ENCODE peak calls at places on chromosomes 6 and 20, in seven cellular contexts. Q, W, F, D, Y, H and G are unnamed samples.

GRCh38 chr6:129576456-129576855 is 133.5 kb downstream of the ARHGAP18 start:
- DNase-seq in Y (no peak), W (no peak), D (no peak), H (no peak), Q (no peak), F (no peak), G (no peak)

GRCh38 chr6:5541751-5542432 is 280.6 kb downstream of the FARS2 start:
- DNase-seq in W (no peak), H (no peak), F (no peak), D (peak; percentile 55), Q (no peak), Y (no peak), G (no peak)

GRCh38 chr20:31721408-31722332 is 998 bp downstream of the BCL2L1 start:
- DNase-seq in F (no peak), W (peak; percentile 53), Q (peak; percentile 43), H (peak; percentile 34), Y (no peak), D (no peak), G (no peak)

GRCh38 chr6:75368151-75368779 is 83.7 kb upstream of the TMEM30A start:
- DNase-seq in F (no peak), W (peak; percentile 58), D (peak; percentile 51), H (no peak), Q (peak; percentile 36), Y (no peak), G (no peak)

GRCh38 chr6:50271266-50271665 is 221.5 kb upstream of the DEFB112 start:
- DNase-seq in Q (no peak), F (no peak), D (peak; percentile 20), W (no peak), Y (no peak), H (no peak), G (no peak)

GRCh38 chr6:169932491-169932890 is 181.1 kb downstream of the ERMARD start:
- DNase-seq in Y (no peak), F (no peak), D (no peak), H (no peak), W (no peak), Q (no peak), G (no peak)

GRCh38 chr20:41173161-41173721 is 35.9 kb downstream of the PLCG1 start:
- DNase-seq in D (peak; percentile 78), Q (peak; percentile 82), F (no peak), Y (peak; percentile 72), W (peak; percentile 80), H (peak; percentile 88), G (no peak)

GRCh38 chr6:39207421-39208232 is 21.6 kb downstream of the KCNK5 start:
- DNase-seq in D (no peak), Y (no peak), H (no peak), Q (no peak), F (no peak), W (no peak), G (no peak)

GRCh38 chr6:65149841-65150240 is 557.2 kb downstream of the EYS start:
- DNase-seq in Y (no peak), F (no peak), H (no peak), W (no peak), Q (no peak), D (no peak), G (no peak)

GRCh38 chr6:3956054-3956453 is 106.9 kb downstream of the FAM50B start:
- DNase-seq in F (no peak), H (no peak), W (no peak), Q (no peak), Y (no peak), D (no peak), G (no peak)

GRCh38 chr6:112337209-112337638 is 9.9 kb upstream of the RFPL4B start:
- DNase-seq in W (no peak), D (peak; percentile 84), Q (peak; percentile 53), F (no peak), Y (peak; percentile 52), H (peak; percentile 31), G (no peak)

DNA sequence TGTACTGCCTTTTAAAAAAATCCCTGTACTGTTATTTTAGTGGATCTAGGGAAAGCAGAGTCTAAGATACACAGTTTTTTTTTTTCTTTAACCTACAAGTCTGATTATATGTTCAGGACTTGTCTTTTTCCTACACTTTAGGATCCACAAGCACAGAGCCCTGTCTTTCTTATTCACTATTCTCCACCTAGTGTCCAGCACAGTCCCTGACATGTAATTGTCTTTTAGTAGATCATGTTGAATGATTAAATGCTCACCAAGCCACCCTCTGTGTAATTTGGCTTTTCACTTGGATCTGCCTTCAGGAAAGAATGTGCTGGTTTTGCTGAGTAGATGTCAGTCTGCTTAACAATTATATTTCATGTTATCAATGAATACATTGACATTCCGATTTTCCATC is 35.8 kb upstream of the YWHAB start:
- DNase-seq in Y (no peak), D (no peak), Q (no peak), W (no peak), H (no peak), F (no peak), G (no peak)
- TF ChIP-seq CTCF in Y (no peak), D (no peak), Q (no peak), W (no peak), H (no peak), F (peak; percentile 23), G (no peak)

DNA sequence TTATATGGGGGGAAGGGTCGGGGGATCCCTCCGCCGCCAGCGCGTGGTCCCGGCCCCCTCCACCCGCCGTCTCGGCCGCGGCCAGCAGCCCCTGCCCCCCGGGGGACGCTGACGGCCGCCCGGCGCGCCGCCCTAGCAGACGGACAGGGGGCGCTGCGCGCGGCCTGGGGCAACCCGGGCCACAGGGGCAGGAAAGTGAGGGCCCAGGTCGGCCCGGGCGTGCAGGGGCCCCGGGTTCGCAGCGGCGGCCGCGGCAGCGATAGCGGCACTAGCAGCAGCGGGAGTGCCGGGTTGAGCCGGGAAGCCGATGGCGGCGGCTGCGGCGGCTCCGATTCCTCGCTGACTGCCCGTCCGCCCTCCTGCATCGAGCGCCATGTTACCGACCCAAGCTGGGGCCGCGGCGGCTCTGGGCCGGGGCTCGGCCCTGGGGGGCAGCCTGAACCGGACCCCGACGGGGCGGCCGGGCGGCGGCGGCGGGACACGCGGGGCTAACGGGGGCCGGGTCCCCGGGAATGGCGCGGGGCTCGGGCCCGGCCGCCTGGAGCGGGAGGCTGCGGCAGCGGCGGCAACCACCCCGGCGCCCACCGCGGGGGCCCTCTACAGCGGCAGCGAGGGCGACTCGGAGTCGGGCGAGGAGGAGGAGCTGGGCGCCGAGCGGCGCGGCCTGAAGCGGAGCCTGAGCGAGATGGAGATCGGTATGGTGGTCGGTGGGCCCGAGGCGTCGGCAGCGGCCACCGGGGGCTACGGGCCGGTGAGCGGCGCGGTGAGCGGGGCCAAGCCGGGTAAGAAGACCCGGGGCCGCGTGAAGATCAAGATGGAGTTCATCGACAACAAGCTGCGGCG is 436 bp downstream of the SRF start:
- DNase-seq in H (peak; percentile 37), Q (no peak), Y (no peak), D (no peak), W (no peak), F (no peak), G (no peak)
- TF ChIP-seq CTCF in H (peak; percentile 76), Q (no peak), Y (peak; percentile 42), D (peak; percentile 24), W (peak; percentile 64), F (peak; percentile 88), G (peak; percentile 82)

GRCh38 chr20:38345643-38346042 is 639 bp upstream of the LBP start:
- DNase-seq in F (no peak), W (no peak), D (no peak), Y (no peak), H (no peak), Q (no peak), G (no peak)

GRCh38 chr20:38342196-38342595 is 4.1 kb upstream of the LBP start:
- DNase-seq in Y (no peak), W (no peak), F (no peak), D (no peak), H (no peak), Q (no peak), G (no peak)

GRCh38 chr20:38343798-38344701 is 2.2 kb upstream of the LBP start:
- DNase-seq in Q (no peak), D (no peak), Y (no peak), F (no peak), W (no peak), H (no peak), G (no peak)

GRCh38 chr20:38342716-38343106 is 3.6 kb upstream of the LBP start:
- DNase-seq in Q (no peak), W (no peak), H (no peak), Y (no peak), D (no peak), F (no peak), G (no peak)

GRCh38 chr20:38343107-38343797 is 3.0 kb upstream of the LBP start:
- DNase-seq in W (no peak), H (peak; percentile 43), Y (peak; percentile 18), Q (peak; percentile 65), D (peak; percentile 61), F (no peak), G (no peak)
- TF ChIP-seq CTCF in W (no peak), H (no peak), Y (no peak), Q (no peak), D (no peak), F (no peak), G (no peak)

DNA sequence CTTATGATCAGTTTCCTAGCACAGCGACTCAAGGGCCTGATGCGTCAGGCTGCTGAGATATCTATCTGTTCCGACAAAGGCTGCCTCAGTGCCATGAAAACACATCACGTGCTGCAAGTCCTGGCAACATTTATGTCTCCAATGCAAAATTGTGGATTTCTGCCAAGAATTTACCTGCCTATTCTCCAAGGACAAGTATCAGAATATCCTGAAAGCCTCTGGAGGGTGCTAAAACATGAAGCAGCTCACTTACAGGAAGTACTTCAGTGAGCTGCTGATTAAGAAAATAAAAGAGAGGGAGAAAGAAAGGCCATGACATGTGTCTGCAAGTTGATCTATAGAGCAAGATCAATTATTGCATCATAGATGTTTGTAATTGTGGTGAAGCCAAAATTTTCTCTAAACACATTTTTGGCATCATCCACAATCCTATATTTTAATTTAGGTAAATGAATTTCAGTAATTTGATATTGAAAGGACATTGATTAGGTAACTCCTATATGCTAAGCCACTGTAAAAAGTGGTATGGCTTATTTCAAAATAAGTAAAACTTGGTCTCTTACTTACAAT is 25.8 kb upstream of the TPBG start:
- DNase-seq in Q (no peak), H (no peak), F (no peak), Y (no peak), W (no peak), D (no peak), G (no peak)
- TF ChIP-seq CTCF in Q (no peak), H (no peak), F (no peak), Y (no peak), W (no peak), D (no peak), G (no peak)

GRCh38 chr20:22684763-22685443 is 100.5 kb upstream of the FOXA2 start:
- DNase-seq in F (no peak), Q (no peak), D (peak; percentile 8), Y (no peak), H (no peak), W (no peak), G (no peak)
- TF ChIP-seq CTCF in F (no peak), Q (no peak), D (no peak), Y (no peak), H (no peak), W (no peak), G (no peak)

GRCh38 chr6:109290143-109290931 is 91.9 kb downstream of the CD164 start:
- DNase-seq in D (no peak), H (no peak), W (no peak), Y (no peak), F (no peak), Q (no peak), G (no peak)
- TF ChIP-seq CTCF in D (no peak), H (no peak), W (no peak), Y (no peak), F (no peak), Q (no peak), G (no peak)

GRCh38 chr6:40845588-40845987 is 193.4 kb downstream of the UNC5CL start:
- DNase-seq in F (no peak), W (no peak), Q (peak; percentile 53), Y (peak; percentile 11), D (peak; percentile 46), H (no peak), G (no peak)
- TF ChIP-seq CTCF in F (peak; percentile 83), W (peak; percentile 48), Q (no peak), Y (peak; percentile 66), D (peak; percentile 62), H (peak; percentile 41), G (peak; percentile 31)

GRCh38 chr6:41426888-41427641 is 91.7 kb downstream of the NCR2 start:
- DNase-seq in D (no peak), F (no peak), H (no peak), Q (no peak), Y (no peak), W (no peak), G (no peak)
- TF ChIP-seq CTCF in D (no peak), F (no peak), H (no peak), Q (no peak), Y (no peak), W (no peak), G (no peak)